ENCODE peak calls at places on chromosome 13, in four cellular contexts. One of them, this sample, is unnamed.
A peak's percentile ranks its signal among the peaks of the same experiment; 100 is the strongest.

GRCh38 chr13:41296879-41297646 is 14.0 kb upstream of the NAA16 start:
- DNase-seq in T-helper 2 cell treated with Interferon-gamma antibody and Interleukin-4, amounts not matched to agents 5 μg/mL and 100 μg/mL, for 36 hours: no peak
- DNase-seq in dermis blood vessel endothelial cell: no peak
- DNase-seq in nephron progenitor cell: no peak
- DNase-seq in this sample: no peak

GRCh38 chr13:90068658-90069057 is 1278.8 kb upstream of the MIR17HG start:
- DNase-seq in T-helper 2 cell treated with Interferon-gamma antibody and Interleukin-4, amounts not matched to agents 5 μg/mL and 100 μg/mL, for 36 hours: no peak
- DNase-seq in dermis blood vessel endothelial cell: no peak
- DNase-seq in nephron progenitor cell: no peak
- DNase-seq in this sample: no peak

GRCh38 chr13:93775507-93776108 is 549.0 kb downstream of the GPC6 start:
- DNase-seq in T-helper 2 cell treated with Interferon-gamma antibody and Interleukin-4, amounts not matched to agents 5 μg/mL and 100 μg/mL, for 36 hours: no peak
- DNase-seq in dermis blood vessel endothelial cell: no peak
- DNase-seq in nephron progenitor cell: no peak
- DNase-seq in this sample: no peak

GRCh38 chr13:113836917-113837553 is 26.8 kb downstream of the GAS6 start:
- DNase-seq in T-helper 2 cell treated with Interferon-gamma antibody and Interleukin-4, amounts not matched to agents 5 μg/mL and 100 μg/mL, for 36 hours: no peak
- DNase-seq in dermis blood vessel endothelial cell: peak; percentile 75
- DNase-seq in nephron progenitor cell: no peak
- DNase-seq in this sample: peak; percentile 15

GRCh38 chr13:39038569-39038898 is 278 bp downstream of the NHLRC3 start:
- DNase-seq in T-helper 2 cell treated with Interferon-gamma antibody and Interleukin-4, amounts not matched to agents 5 μg/mL and 100 μg/mL, for 36 hours: peak; percentile 71
- DNase-seq in dermis blood vessel endothelial cell: peak; percentile 33
- DNase-seq in nephron progenitor cell: no peak
- DNase-seq in this sample: no peak

GRCh38 chr13:39422845-39423565 is 180.0 kb downstream of the LHFPL6 start:
- DNase-seq in T-helper 2 cell treated with Interferon-gamma antibody and Interleukin-4, amounts not matched to agents 5 μg/mL and 100 μg/mL, for 36 hours: no peak
- DNase-seq in dermis blood vessel endothelial cell: no peak
- DNase-seq in nephron progenitor cell: no peak
- DNase-seq in this sample: no peak

GRCh38 chr13:41610426-41610825 is 153.1 kb downstream of the RGCC start:
- DNase-seq in T-helper 2 cell treated with Interferon-gamma antibody and Interleukin-4, amounts not matched to agents 5 μg/mL and 100 μg/mL, for 36 hours: no peak
- DNase-seq in dermis blood vessel endothelial cell: peak; percentile 84
- DNase-seq in nephron progenitor cell: no peak
- DNase-seq in this sample: peak; percentile 15

GRCh38 chr13:39452412-39452811 is 150.6 kb downstream of the LHFPL6 start:
- DNase-seq in T-helper 2 cell treated with Interferon-gamma antibody and Interleukin-4, amounts not matched to agents 5 μg/mL and 100 μg/mL, for 36 hours: no peak
- DNase-seq in dermis blood vessel endothelial cell: no peak
- DNase-seq in nephron progenitor cell: no peak
- DNase-seq in this sample: no peak

GRCh38 chr13:98405107-98405571 is 171.8 kb downstream of the STK24 start:
- DNase-seq in T-helper 2 cell treated with Interferon-gamma antibody and Interleukin-4, amounts not matched to agents 5 μg/mL and 100 μg/mL, for 36 hours: no peak
- DNase-seq in dermis blood vessel endothelial cell: no peak
- DNase-seq in nephron progenitor cell: peak; percentile 38
- DNase-seq in this sample: no peak

GRCh38 chr13:94712287-94712811 is at the start of gene SOX21:
- DNase-seq in T-helper 2 cell treated with Interferon-gamma antibody and Interleukin-4, amounts not matched to agents 5 μg/mL and 100 μg/mL, for 36 hours: no peak
- DNase-seq in dermis blood vessel endothelial cell: peak; percentile 31
- DNase-seq in nephron progenitor cell: peak; percentile 36
- DNase-seq in this sample: no peak

GRCh38 chr13:75685239-75685697 is 49.1 kb downstream of the LMO7 start:
- DNase-seq in T-helper 2 cell treated with Interferon-gamma antibody and Interleukin-4, amounts not matched to agents 5 μg/mL and 100 μg/mL, for 36 hours: no peak
- DNase-seq in dermis blood vessel endothelial cell: peak; percentile 49
- DNase-seq in nephron progenitor cell: no peak
- DNase-seq in this sample: no peak

This sample was measured in SW 1271.